ENCODE peak calls at places on chromosome 2, in ten cellular contexts. W, V, A, D, M, K, I, U, Q and J are unnamed samples.

GRCh38 chr2:191759200-191759507 is 81.2 kb downstream of the NABP1 start:
- DNase-seq in M (no peak), Q (no peak), K (no peak), A (no peak), I (no peak), V (no peak), W (no peak), U (no peak), D (no peak), J (no peak)

GRCh38 chr2:83686863-83687262 is 772.2 kb downstream of the SUCLG1 start:
- DNase-seq in W (no peak), M (no peak), D (no peak), I (no peak), K (no peak), U (no peak), A (no peak), Q (no peak), V (no peak), J (peak)

GRCh38 chr2:233835230-233836186 is 18.8 kb downstream of the HJURP start:
- DNase-seq in W (no peak), M (peak), V (no peak), A (no peak), K (no peak), U (no peak), D (no peak), I (no peak), Q (no peak), J (no peak)

GRCh38 chr2:241155936-241156335 is 5.7 kb downstream of the PPP1R7 start:
- DNase-seq in A (no peak), I (no peak), Q (no peak), V (no peak), M (no peak), W (peak), D (no peak), K (no peak), U (no peak), J (no peak)

GRCh38 chr2:171788316-171788993 is 101.2 kb downstream of the DYNC1I2 start:
- DNase-seq in U (no peak), I (no peak), A (no peak), V (no peak), W (no peak), M (no peak), K (no peak), D (no peak), Q (no peak), J (no peak)

GRCh38 chr2:23542390-23542789 is 157.4 kb downstream of the KLHL29 start:
- DNase-seq in V (no peak), I (no peak), A (no peak), Q (no peak), D (no peak), U (no peak), W (no peak), K (no peak), M (no peak), J (no peak)

GRCh38 chr2:239152916-239153305 is 247.9 kb downstream of the HDAC4 start:
- DNase-seq in Q (peak), D (peak), U (no peak), K (no peak), I (no peak), V (no peak), A (no peak), W (peak), M (peak), J (no peak)

GRCh38 chr2:166434491-166434890 is 58.7 kb upstream of the SCN9A start:
- DNase-seq in W (no peak), D (no peak), V (no peak), A (no peak), K (no peak), U (no peak), Q (no peak), I (no peak), M (no peak), J (no peak)

GRCh38 chr2:28252308-28252707 is 140.3 kb upstream of the FOSL2 start:
- DNase-seq in A (no peak), W (no peak), I (no peak), K (no peak), U (no peak), D (no peak), Q (no peak), M (no peak), V (no peak), J (no peak)

GRCh38 chr2:163734911-163735691 is 707 bp downstream of the FIGN start:
- DNase-seq in U (no peak), A (peak), D (no peak), I (no peak), V (no peak), M (no peak), W (no peak), Q (no peak), K (no peak), J (no peak)

GRCh38 chr2:129742415-129742814 is 237.1 kb upstream of the RAB6C start:
- DNase-seq in Q (no peak), K (no peak), D (no peak), V (no peak), M (no peak), I (no peak), A (no peak), W (no peak), U (no peak), J (no peak)

GRCh38 chr2:129741165-129741564 is 238.3 kb upstream of the RAB6C start:
- DNase-seq in A (no peak), K (no peak), Q (no peak), M (no peak), D (no peak), V (no peak), I (no peak), W (no peak), U (no peak), J (no peak)

GRCh38 chr2:129738799-129739198 is 240.7 kb upstream of the RAB6C start:
- DNase-seq in A (no peak), M (no peak), Q (no peak), I (no peak), K (no peak), D (no peak), U (peak), W (no peak), V (no peak), J (no peak)

GRCh38 chr2:129741623-129742022 is 237.8 kb upstream of the RAB6C start:
- DNase-seq in M (no peak), D (no peak), U (no peak), I (no peak), A (no peak), W (no peak), V (no peak), K (peak), Q (no peak), J (peak)

DNA sequence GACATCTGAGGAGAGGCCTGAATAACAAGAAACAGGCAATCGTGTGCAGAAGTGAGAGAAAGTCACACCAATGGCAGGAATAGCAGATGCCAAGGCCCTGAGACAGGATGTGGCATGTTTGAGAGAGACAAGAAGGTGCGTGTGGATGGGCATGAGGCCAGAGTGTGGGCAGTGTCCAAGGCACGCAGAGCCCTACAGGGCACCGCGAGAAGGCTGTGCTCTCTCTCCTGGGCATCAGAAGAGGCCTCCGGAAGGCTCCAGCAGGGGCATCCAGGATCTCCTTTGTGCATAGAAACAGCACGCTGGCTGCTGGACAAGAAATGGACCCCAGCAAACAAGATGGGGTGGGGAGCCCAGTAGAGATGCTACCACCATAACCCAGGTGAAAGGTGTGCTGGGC is 239.0 kb upstream of the RAB6C start:
- DNase-seq in W (no peak), D (no peak), K (no peak), Q (no peak), U (no peak), I (no peak), M (no peak), V (no peak), A (no peak), J (no peak)
- H3K4me3 ChIP-seq in W (no peak), D (no peak), K (no peak), Q (no peak), U (no peak), I (no peak), M (no peak), V (no peak), A (no peak), J (no peak)

GRCh38 chr2:10436711-10437110 is 11.4 kb downstream of the ODC1 start:
- DNase-seq in U (no peak), K (no peak), A (no peak), D (no peak), W (no peak), Q (no peak), I (no peak), V (no peak), M (no peak), J (no peak)

GRCh38 chr2:10437806-10438205 is 10.3 kb downstream of the ODC1 start:
- DNase-seq in V (no peak), M (no peak), U (no peak), W (no peak), Q (no peak), D (no peak), A (no peak), I (no peak), K (no peak), J (no peak)

GRCh38 chr2:10439185-10439879 is 8.8 kb downstream of the ODC1 start:
- DNase-seq in W (no peak), D (no peak), M (no peak), Q (no peak), I (no peak), K (peak), U (no peak), V (no peak), A (peak), J (no peak)

GRCh38 chr2:10439971-10440370 is 8.2 kb downstream of the ODC1 start:
- DNase-seq in V (no peak), A (no peak), W (no peak), K (no peak), I (no peak), D (no peak), M (no peak), U (no peak), Q (no peak), J (no peak)

DNA sequence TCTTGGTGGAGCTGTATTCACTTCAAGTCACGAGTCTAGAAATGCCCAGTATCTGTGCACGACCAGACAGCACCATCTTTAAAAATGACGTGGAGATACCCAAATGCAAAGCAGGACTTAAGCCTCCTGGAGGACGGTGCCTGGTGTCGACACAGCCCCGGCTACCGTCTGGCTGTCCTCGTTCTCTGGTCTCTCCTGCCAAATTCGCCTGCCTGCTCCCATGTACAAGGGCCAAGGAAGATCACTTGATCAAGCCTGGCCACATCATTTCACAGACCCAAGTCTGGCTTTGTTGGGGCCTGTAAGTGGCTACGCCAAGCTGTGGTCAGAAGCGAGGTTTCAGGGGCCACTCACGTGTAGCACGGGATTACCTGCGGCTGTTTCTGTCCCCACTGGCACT is 9.4 kb downstream of the ODC1 start:
- DNase-seq in D (no peak), K (no peak), W (no peak), M (no peak), I (no peak), V (no peak), U (no peak), Q (no peak), A (no peak), J (no peak)
- H3K27ac ChIP-seq in D (no peak), K (no peak), W (no peak), M (no peak), I (no peak), V (no peak), U (no peak), Q (no peak), A (no peak), J (no peak)

GRCh38 chr2:43268066-43268971 is 41.9 kb upstream of the ZFP36L2 start:
- DNase-seq in Q (no peak), M (no peak), I (no peak), W (no peak), K (no peak), D (peak), U (no peak), A (no peak), V (peak), J (peak)

GRCh38 chr2:43270461-43270860 is 44.1 kb upstream of the ZFP36L2 start:
- DNase-seq in V (no peak), K (no peak), U (no peak), I (no peak), M (no peak), W (no peak), Q (no peak), D (no peak), A (no peak), J (no peak)

GRCh38 chr2:43267393-43267792 is 41.0 kb upstream of the ZFP36L2 start:
- DNase-seq in D (peak), I (no peak), M (no peak), W (no peak), K (peak), Q (no peak), A (no peak), V (no peak), U (no peak), J (peak)

GRCh38 chr2:43269706-43270105 is 43.3 kb upstream of the ZFP36L2 start:
- DNase-seq in D (peak), K (peak), Q (no peak), M (peak), W (no peak), I (no peak), V (peak), U (no peak), A (peak), J (peak)

GRCh38 chr2:43269074-43269572 is 42.7 kb upstream of the ZFP36L2 start:
- DNase-seq in U (no peak), K (peak), A (peak), Q (no peak), I (no peak), V (peak), M (peak), W (peak), D (peak), J (peak)
- H3K4me3 ChIP-seq in U (no peak), K (no peak), A (no peak), Q (no peak), I (no peak), V (no peak), M (no peak), W (no peak), D (no peak), J (no peak)

GRCh38 chr2:38138996-38139395 is 63.0 kb upstream of the CYP1B1 start:
- DNase-seq in M (no peak), A (no peak), V (no peak), D (no peak), W (no peak), I (no peak), U (no peak), Q (no peak), K (no peak), J (no peak)

GRCh38 chr2:38142627-38143026 is 66.7 kb upstream of the CYP1B1 start:
- DNase-seq in M (no peak), K (no peak), W (no peak), V (no peak), I (no peak), Q (no peak), A (no peak), D (no peak), U (no peak), J (no peak)

DNA sequence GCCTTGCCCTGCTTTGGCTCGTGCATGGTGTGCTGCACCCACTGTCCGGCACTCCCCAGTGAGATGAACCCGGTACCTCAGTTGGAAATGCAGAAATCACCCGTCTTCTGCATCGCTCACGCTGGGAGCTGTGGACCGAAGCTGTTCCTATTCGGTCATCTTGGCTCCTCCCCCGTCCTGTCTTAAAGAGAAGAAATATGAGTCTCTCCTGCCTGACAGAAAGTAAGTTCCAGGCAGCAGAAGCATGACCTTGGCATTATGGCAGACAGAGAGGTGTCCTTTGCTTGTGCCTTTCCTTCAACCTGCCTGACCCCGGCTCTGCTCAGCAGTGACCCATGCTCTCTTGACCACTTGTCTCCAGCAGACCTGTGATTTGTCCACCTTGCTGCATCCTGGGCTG is 62.5 kb upstream of the CYP1B1 start:
- DNase-seq in A (no peak), Q (no peak), M (no peak), I (no peak), D (peak), V (no peak), U (no peak), K (no peak), W (no peak), J (no peak)
- H3K27ac ChIP-seq in A (no peak), Q (no peak), M (no peak), I (no peak), D (no peak), V (no peak), U (no peak), K (no peak), W (no peak), J (no peak)

DNA sequence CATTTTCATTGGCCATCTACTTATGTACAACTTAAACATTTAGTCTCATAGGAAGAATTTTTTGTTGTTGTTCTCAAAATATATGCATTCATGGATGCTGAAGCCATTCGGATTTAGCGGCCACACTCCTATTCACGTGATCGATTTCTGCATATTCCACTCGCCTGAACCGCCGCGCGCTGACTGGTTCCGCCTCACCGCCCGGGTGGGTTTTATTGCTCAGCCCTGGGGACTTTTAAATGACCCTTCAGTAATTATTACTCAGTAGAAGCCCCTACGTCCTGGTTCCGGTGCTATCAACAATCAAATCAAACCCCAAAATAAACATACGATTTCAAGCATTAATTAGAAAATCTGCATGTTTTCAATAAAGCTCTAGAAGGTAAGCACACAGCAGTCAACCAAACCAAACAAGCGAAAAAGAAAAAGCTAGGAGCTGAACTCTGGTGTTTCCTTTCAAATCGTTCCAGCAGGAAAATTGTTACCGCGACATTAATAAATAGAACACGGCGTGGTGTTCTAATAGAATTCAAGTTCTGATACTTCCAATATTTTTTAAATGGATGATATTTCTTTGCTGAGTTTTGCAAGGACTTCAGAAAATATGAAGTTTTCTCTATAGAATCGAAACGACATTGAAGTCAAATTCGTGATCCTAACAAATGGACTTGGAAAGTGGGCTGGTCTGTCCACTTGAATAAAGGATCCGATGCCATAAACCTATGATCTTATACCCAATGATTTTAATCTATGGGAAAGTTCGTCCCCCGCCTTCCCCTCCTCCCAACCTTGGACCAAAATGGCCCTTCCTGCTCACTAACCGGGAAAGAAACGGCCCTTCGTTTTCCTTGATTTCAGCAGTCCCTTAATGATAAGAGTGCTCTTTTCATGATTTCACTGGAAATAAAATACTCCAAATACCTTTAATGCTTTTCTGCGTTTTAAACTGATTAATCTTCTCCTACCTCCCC is 9.2 kb downstream of the PAX3 start:
- DNase-seq in U (no peak), V (no peak), Q (no peak), K (no peak), W (no peak), M (no peak), A (no peak), D (no peak), I (no peak), J (no peak)
- H3K4me3 ChIP-seq in U (no peak), V (no peak), Q (no peak), K (no peak), W (no peak), M (no peak), A (no peak), D (no peak), I (no peak), J (peak)